ENCODE peak calls at places on chromosomes 5 and 9, in four cellular contexts. U is H1, E is neuronal stem cell, B is IMR-90. H is an unnamed sample.
A peak's percentile ranks its signal among the peaks of the same experiment; 100 is the strongest.

GRCh38 chr9:107215381-107215780 is 67.7 kb upstream of the RAD23B start:
- DNase-seq in U (no peak), E (no peak), B (peak; percentile 47), H (no peak)

GRCh38 chr5:127871448-127872153 is 168.4 kb downstream of the CCDC192 start:
- DNase-seq in U (no peak), B (no peak), E (no peak), H (no peak)

GRCh38 chr5:34655354-34655991 is 655 bp upstream of the RAI14 start:
- DNase-seq in U (peak; percentile 66), E (peak; percentile 42), B (peak; percentile 90), H (peak; percentile 66)

GRCh38 chr9:110777201-110777842 is 108.7 kb downstream of the MUSK start:
- DNase-seq in E (peak; percentile 33), U (no peak), B (peak; percentile 36), H (no peak)

GRCh38 chr9:121975801-121976277 is 117.3 kb downstream of the TTLL11 start:
- DNase-seq in E (no peak), U (no peak), B (peak; percentile 57), H (no peak)

GRCh38 chr9:28207657-28208056 is 634.4 kb upstream of the C9orf72 start:
- DNase-seq in U (no peak), E (no peak), B (no peak), H (no peak)

GRCh38 chr9:37262410-37262809 is 142.0 kb downstream of the ZCCHC7 start:
- DNase-seq in U (no peak), B (peak; percentile 49), E (no peak), H (no peak)

GRCh38 chr5:6678385-6678784 is 34.8 kb upstream of the TENT4A start:
- DNase-seq in U (no peak), B (no peak), E (no peak), H (no peak)

GRCh38 chr5:77850536-77851228 is 74.5 kb upstream of the TBCA start:
- DNase-seq in E (peak; percentile 30), B (no peak), U (no peak), H (peak; percentile 56)

GRCh38 chr5:180784497-180785097 is 18.0 kb downstream of the MGAT1 start:
- DNase-seq in U (peak; percentile 67), E (no peak), B (peak; percentile 87), H (peak; percentile 80)

GRCh38 chr5:151745071-151745705 is 13.2 kb downstream of the ATOX1 start:
- DNase-seq in B (peak; percentile 81), E (no peak), U (no peak), H (no peak)

GRCh38 chr5:145943674-145944121 is 7.3 kb downstream of the SH3RF2 start:
- DNase-seq in U (no peak), E (no peak), B (peak; percentile 25), H (no peak)

GRCh38 chr5:77168187-77168883 is 42.1 kb upstream of the PDE8B start:
- DNase-seq in U (no peak), E (no peak), B (peak; percentile 57), H (no peak)

GRCh38 chr9:90659626-90660364 is 17.2 kb upstream of the DIRAS2 start:
- DNase-seq in B (peak; percentile 28), U (no peak), E (no peak), H (no peak)

GRCh38 chr5:17065468-17065867 is 129.4 kb upstream of the MYO10 start:
- DNase-seq in B (no peak), U (no peak), E (no peak), H (no peak)

GRCh38 chr5:112960316-112960715 is 16.3 kb upstream of the DCP2 start:
- DNase-seq in E (no peak), B (no peak), U (no peak), H (no peak)

GRCh38 chr5:35089688-35090314 is 42.1 kb upstream of the AGXT2 start:
- DNase-seq in E (peak; percentile 51), U (peak; percentile 84), B (peak; percentile 72), H (peak; percentile 73)

GRCh38 chr9:128781186-128782070 is 5.6 kb upstream of the TBC1D13 start:
- DNase-seq in U (no peak), B (no peak), E (no peak), H (no peak)

GRCh38 chr5:83145241-83145640 is 67.9 kb downstream of the XRCC4 start:
- DNase-seq in E (no peak), B (peak; percentile 40), U (no peak), H (no peak)

GRCh38 chr5:159082491-159082890 is 17.2 kb downstream of the EBF1 start:
- DNase-seq in E (no peak), B (no peak), U (no peak), H (no peak)

GRCh38 chr5:43601454-43602260 is 1.3 kb upstream of the NNT start:
- DNase-seq in U (no peak), E (no peak), B (peak; percentile 57), H (no peak)

GRCh38 chr5:107519900-107520354 is 150.8 kb downstream of the EFNA5 start:
- DNase-seq in U (no peak), E (peak; percentile 44), B (peak; percentile 12), H (no peak)

GRCh38 chr9:6931913-6932312 is 174.1 kb downstream of the KDM4C start:
- DNase-seq in U (no peak), E (no peak), B (peak; percentile 86), H (no peak)

GRCh38 chr5:14776640-14777039 is 94.9 kb downstream of the ANKH start:
- DNase-seq in B (peak; percentile 12), U (no peak), E (no peak), H (no peak)

GRCh38 chr5:131716650-131717049 is 80.2 kb downstream of the FNIP1 start:
- DNase-seq in B (no peak), U (no peak), E (no peak), H (no peak)

GRCh38 chr5:138936-139335 is 47.0 kb downstream of the PLEKHG4B start:
- DNase-seq in B (no peak), U (no peak), E (no peak), H (no peak)

GRCh38 chr5:157143127-157143959 is 678 bp upstream of the MED7 start:
- DNase-seq in B (peak; percentile 6), E (no peak), U (no peak), H (no peak)

GRCh38 chr5:9015250-9015936 is 530.5 kb downstream of the SEMA5A start:
- DNase-seq in U (no peak), B (peak; percentile 44), E (no peak), H (no peak)

GRCh38 chr5:79640571-79641055 is 28.4 kb downstream of the TENT2 start:
- DNase-seq in E (no peak), U (no peak), B (peak; percentile 19), H (no peak)

GRCh38 chr9:113548221-113549041 is 84.9 kb downstream of the RGS3 start:
- DNase-seq in E (no peak), B (no peak), U (no peak), H (no peak)

GRCh38 chr5:71740015-71740753 is 21.1 kb downstream of the CARTPT start:
- DNase-seq in U (no peak), E (no peak), B (no peak), H (no peak)

GRCh38 chr5:180849827-180850226 is 11.2 kb downstream of the ZFP62 start:
- DNase-seq in U (no peak), E (no peak), B (no peak), H (no peak)

GRCh38 chr5:111512026-111512405 is 319 bp downstream of the STARD4 start:
- DNase-seq in U (no peak), B (peak; percentile 31), E (no peak), H (no peak)

GRCh38 chr5:191036-191948 is at the start of gene LRRC14B:
- DNase-seq in U (no peak), E (no peak), B (no peak), H (no peak)

GRCh38 chr5:177209610-177210009 is 76.0 kb downstream of the NSD1 start:
- DNase-seq in E (no peak), U (no peak), B (no peak), H (no peak)

GRCh38 chr5:177212242-177212641 is 78.7 kb downstream of the NSD1 start:
- DNase-seq in E (no peak), B (no peak), U (no peak), H (no peak)
- H2BK5ac ChIP-seq in E (no peak overlapping the region), B (no peak overlapping the region), U (no peak overlapping the region), H (no peak overlapping the region)

GRCh38 chr5:10595305-10595677 is 31.4 kb downstream of the ANKRD33B start:
- DNase-seq in B (peak; percentile 44), U (no peak), E (no peak), H (no peak)

GRCh38 chr5:10593531-10594181 is 29.8 kb downstream of the ANKRD33B start:
- DNase-seq in U (no peak), E (no peak), B (no peak), H (no peak)

GRCh38 chr5:10595678-10596309 is 31.9 kb downstream of the ANKRD33B start:
- DNase-seq in E (no peak), B (peak; percentile 92), U (no peak), H (no peak)

GRCh38 chr5:10596310-10596703 is 32.4 kb downstream of the ANKRD33B start:
- DNase-seq in B (no peak), E (no peak), U (no peak), H (no peak)

DNA sequence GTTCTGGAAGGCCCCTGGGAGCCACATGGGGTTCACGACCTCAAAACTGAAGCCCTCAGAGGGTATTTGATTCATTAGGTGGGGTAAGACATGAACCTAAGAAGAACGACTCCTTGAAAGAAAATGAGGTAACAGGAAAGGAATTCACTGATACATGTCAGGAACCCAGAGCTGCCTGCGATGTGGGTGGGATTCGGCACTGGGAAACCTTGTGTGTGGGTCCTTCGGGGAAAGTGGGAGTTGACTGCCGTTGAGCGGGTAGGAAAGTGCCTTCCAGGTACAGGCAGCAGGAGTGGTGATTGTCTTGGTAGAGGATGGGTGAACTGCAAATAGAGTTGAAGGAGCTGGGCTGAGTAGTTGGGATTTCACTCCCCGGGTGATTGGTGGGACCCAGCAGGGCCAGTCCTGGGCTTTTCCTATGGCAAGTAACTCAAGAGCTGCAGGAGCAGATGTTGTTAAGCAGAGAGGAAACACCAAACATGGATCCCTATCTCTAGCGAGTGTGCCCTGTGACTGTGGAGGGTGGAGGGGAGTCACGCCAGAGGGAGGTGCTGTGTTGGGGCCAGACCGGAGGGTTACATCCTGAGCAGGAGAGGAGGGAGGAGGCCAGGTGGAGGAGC is 30.8 kb downstream of the ANKRD33B start:
- DNase-seq in B (peak; percentile 49), U (no peak), E (no peak), H (no peak)
- H3K14ac ChIP-seq in B (peak overlapping the region; percentile 30), U (no peak overlapping the region), E (no peak overlapping the region), H (peak overlapping the region; percentile 84)

GRCh38 chr9:35636135-35636876 is 14.4 kb downstream of the SIT1 start:
- DNase-seq in E (no peak), B (no peak), U (no peak), H (no peak)
- H3K4me2 ChIP-seq in E (no peak overlapping the region), B (no peak overlapping the region), U (no peak overlapping the region), H (no peak overlapping the region)

GRCh38 chr9:126805546-126806262 is 864 bp downstream of the ZBTB43 start:
- DNase-seq in U (no peak), E (no peak), B (peak; percentile 39), H (no peak)

GRCh38 chr9:126813072-126813471 is 8.2 kb downstream of the ZBTB43 start:
- DNase-seq in E (no peak), U (no peak), B (no peak), H (no peak)

GRCh38 chr9:126806336-126806735 is 1.5 kb downstream of the ZBTB43 start:
- DNase-seq in E (no peak), U (no peak), B (peak; percentile 15), H (no peak)

GRCh38 chr9:126804696-126805545 is at the start of gene ZBTB43:
- DNase-seq in B (peak; percentile 93), U (peak; percentile 97), E (peak; percentile 92), H (peak; percentile 97)

DNA sequence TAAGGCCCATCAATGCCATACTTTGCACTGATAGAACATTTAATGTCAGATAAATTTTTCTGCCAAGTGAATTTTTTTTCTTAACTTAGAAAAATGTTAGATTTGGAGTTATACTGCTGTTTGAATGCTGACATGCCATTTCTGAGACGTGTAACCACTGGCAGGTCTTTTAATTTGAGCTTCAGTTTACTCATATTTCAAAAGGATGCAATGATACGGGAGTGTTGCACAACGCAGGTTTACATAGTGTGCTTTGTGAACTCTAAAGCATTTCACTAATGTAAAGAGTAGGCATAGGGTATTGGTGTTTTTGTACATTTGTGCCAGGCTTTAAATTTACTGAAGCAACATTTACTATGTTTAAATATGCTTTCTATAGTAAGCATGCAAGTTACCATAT is 4.2 kb downstream of the ZBTB43 start:
- DNase-seq in B (peak; percentile 79), E (no peak), U (no peak), H (no peak)
- H2BK5ac ChIP-seq in B (peak overlapping the region; percentile 86), E (no peak overlapping the region), U (no peak overlapping the region), H (no peak overlapping the region)

H was measured in H9.